ENCODE peak calls at places on chromosomes 12 and 14, in eight cellular contexts. C is astrocyte; F is heart right ventricle; U is AG09309; J is AG04449; N is cardiac muscle cell; E is ovary; M is CD8-positive, alpha-beta T cell. Y is an unnamed sample.

GRCh38 chr12:25319233-25319984 is 68.7 kb upstream of the KRAS start:
- DNase-seq in C (no peak), F (no peak), U (no peak), J (no peak), N (no peak), E (no peak), M (no peak), Y (no peak)

GRCh38 chr12:124099661-124100060 is 126.6 kb downstream of the ZNF664 start:
- DNase-seq in C (no peak), F (no peak), U (no peak), J (no peak), N (no peak), E (no peak), M (no peak), Y (no peak)

GRCh38 chr12:19245656-19246055 is 116.1 kb downstream of the PLEKHA5 start:
- DNase-seq in C (no peak), F (no peak), U (no peak), J (no peak), N (no peak), E (no peak), M (no peak), Y (peak; percentile 26)

GRCh38 chr12:105724651-105725050 is 394.2 kb downstream of the C12orf75 start:
- DNase-seq in C (peak; percentile 81), F (no peak), U (no peak), J (no peak), N (no peak), E (no peak), M (no peak), Y (peak; percentile 17)

GRCh38 chr14:104335176-104335575 is 196.8 kb downstream of the KIF26A start:
- DNase-seq in C (no peak), F (no peak), U (no peak), J (no peak), N (no peak), E (peak; percentile 16), M (no peak), Y (no peak)

GRCh38 chr12:122063691-122064033 is 14.9 kb upstream of the MLXIP start:
- DNase-seq in C (no peak), F (no peak), U (no peak), J (no peak), N (no peak), E (peak; percentile 68), M (no peak), Y (no peak)

GRCh38 chr12:64180951-64181350 is 41.1 kb downstream of the KICS2 start:
- DNase-seq in C (peak; percentile 72), F (no peak), U (no peak), J (no peak), N (no peak), E (no peak), M (no peak), Y (peak; percentile 62)

GRCh38 chr12:27207626-27208413 is 36.3 kb upstream of the STK38L start:
- DNase-seq in C (peak; percentile 54), F (no peak), U (no peak), J (no peak), N (no peak), E (no peak), M (no peak), Y (no peak)

GRCh38 chr12:107448198-107448597 is 237.4 kb upstream of the PWP1 start:
- DNase-seq in C (no peak), F (no peak), U (no peak), J (no peak), N (no peak), E (no peak), M (no peak), Y (peak; percentile 16)

GRCh38 chr12:32043928-32044549 is 62.6 kb upstream of the BICD1 start:
- DNase-seq in C (no peak), F (no peak), U (no peak), J (no peak), N (no peak), E (no peak), M (no peak), Y (no peak)

GRCh38 chr12:32036477-32037263 is 70.0 kb upstream of the BICD1 start:
- DNase-seq in C (no peak), F (no peak), U (no peak), J (no peak), N (no peak), E (no peak), M (no peak), Y (no peak)

GRCh38 chr12:32039341-32039740 is 67.3 kb upstream of the BICD1 start:
- DNase-seq in C (no peak), F (peak; percentile 30), U (no peak), J (no peak), N (peak; percentile 35), E (peak; percentile 84), M (no peak), Y (peak; percentile 65)

GRCh38 chr12:32039917-32040575 is 66.6 kb upstream of the BICD1 start:
- DNase-seq in C (no peak), F (no peak), U (no peak), J (no peak), N (peak; percentile 38), E (no peak), M (no peak), Y (peak; percentile 23)
- H3K4me3 ChIP-seq in C (no peak overlapping the region), F (no peak overlapping the region), U (no peak overlapping the region), J (no peak overlapping the region), N (no peak overlapping the region), E (no peak overlapping the region), M (no peak overlapping the region), Y (no peak overlapping the region)

GRCh38 chr12:92597997-92598396 is 104.8 kb upstream of the PLEKHG7 start:
- DNase-seq in C (peak; percentile 72), F (no peak), U (no peak), J (no peak), N (no peak), E (no peak), M (no peak), Y (peak; percentile 62)
- TF ChIP-seq CTCF in C (no peak), F (no peak), U (no peak), J (no peak), N (no peak), E (no peak), M (no peak), Y (no peak)

DNA sequence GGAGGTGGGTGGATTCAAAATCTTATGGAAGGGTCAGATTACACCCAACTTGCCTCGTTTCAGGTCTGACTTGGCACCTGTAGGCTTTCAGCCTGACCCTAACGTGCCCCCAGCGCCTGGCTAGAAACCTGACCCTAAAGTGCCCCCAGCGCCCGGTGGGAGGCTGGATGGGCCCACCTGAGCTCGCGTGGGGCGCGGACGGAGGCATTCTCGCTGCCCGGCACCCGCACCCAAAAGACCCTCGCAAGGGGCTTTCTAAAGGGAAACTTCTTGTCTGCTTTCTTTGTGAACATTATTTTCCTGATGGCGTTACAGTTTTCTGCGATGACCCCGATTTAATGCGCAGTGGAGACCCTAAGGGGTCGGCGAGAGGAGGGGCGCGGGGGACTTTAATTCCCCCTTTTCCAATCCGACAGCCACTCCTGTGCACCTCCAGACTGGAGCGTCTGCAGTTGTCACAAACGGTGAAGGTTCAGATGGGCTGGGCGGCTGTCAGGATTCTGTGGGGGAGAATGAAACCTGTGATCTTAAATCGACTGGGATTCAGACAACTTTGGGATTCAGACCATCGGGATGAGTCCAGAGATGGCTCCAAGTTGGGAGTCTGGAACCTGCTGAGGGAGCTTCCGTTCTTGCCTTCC is 746 bp upstream of the HRK start:
- DNase-seq in C (no peak), F (no peak), U (no peak), J (no peak), N (no peak), E (no peak), M (no peak), Y (no peak)
- H3K4me3 ChIP-seq in C (no peak overlapping the region), F (peak overlapping the region; percentile 29), U (no peak overlapping the region), J (no peak overlapping the region), N (peak overlapping the region; percentile 45), E (no peak overlapping the region), M (no peak overlapping the region), Y (no peak overlapping the region)

GRCh38 chr14:36522347-36522971 is 2.4 kb upstream of the NKX2-1 start:
- DNase-seq in C (no peak), F (no peak), U (no peak), J (no peak), N (no peak), E (no peak), M (no peak), Y (no peak)

GRCh38 chr14:36525746-36526099 is 5.7 kb upstream of the NKX2-1 start:
- DNase-seq in C (no peak), F (no peak), U (no peak), J (no peak), N (no peak), E (no peak), M (no peak), Y (no peak)

GRCh38 chr14:36524874-36525745 is 5.1 kb upstream of the NKX2-1 start:
- DNase-seq in C (no peak), F (no peak), U (no peak), J (no peak), N (peak; percentile 85), E (no peak), M (no peak), Y (no peak)

GRCh38 chr14:36522972-36523685 is 3.1 kb upstream of the NKX2-1 start:
- DNase-seq in C (no peak), F (no peak), U (no peak), J (no peak), N (no peak), E (no peak), M (no peak), Y (no peak)

DNA sequence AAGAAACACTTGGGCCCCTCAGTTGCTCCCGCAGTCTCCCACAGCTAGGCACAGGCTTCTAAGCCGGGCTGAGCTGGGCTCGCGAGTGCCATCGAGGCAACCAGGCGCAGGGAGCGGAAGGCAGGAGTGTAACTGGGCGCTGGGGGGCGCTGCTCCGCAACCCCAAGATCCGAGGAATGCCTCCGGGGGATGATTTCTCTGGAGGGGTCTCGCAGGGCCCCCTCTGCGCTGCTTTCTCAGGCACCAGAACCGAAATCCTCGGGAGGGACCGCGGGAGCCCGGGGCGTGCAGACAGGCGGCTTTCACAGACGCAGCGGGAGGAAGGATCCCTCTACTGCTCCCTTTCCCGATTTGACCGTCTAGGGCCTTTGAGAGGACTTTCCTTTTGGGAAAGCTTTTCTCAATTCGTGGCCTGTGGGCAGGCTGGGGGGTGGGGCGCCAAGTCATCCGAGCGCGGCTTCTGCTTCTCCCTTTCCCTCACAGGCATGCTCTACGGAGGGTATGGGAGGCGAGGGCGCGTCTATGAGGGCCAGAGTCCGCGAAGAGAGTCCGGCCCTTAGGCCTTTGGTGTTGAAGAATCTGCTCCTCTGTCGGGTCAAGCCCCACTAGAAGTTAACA is 4.3 kb upstream of the NKX2-1 start:
- DNase-seq in C (no peak), F (no peak), U (no peak), J (no peak), N (no peak), E (no peak), M (no peak), Y (no peak)
- TF ChIP-seq CTCF in C (no peak), F (no peak), U (no peak), J (no peak), N (no peak), E (no peak), M (no peak), Y (no peak)

Y was measured in fibroblast of pulmonary artery.